ENCODE peak calls at places on chromosomes 12 and 14, in four cellular contexts. One of them, this sample, is unnamed.

GRCh38 chr12:61706783-61707182 is 553.4 kb upstream of the USP15 start:
- DNase-seq in effector memory CD4-positive, alpha-beta T cell: no peak
- DNase-seq in BE2C: no peak
- DNase-seq in pancreas: no peak
- DNase-seq in this sample: no peak

GRCh38 chr12:4273651-4274395 is at the start of gene CCND2:
- DNase-seq in BE2C: no peak
- DNase-seq in effector memory CD4-positive, alpha-beta T cell: peak; percentile 73
- DNase-seq in pancreas: peak; percentile 88
- DNase-seq in this sample: peak; percentile 86

GRCh38 chr14:93549578-93549977 is 118.8 kb downstream of the UNC79 start:
- DNase-seq in effector memory CD4-positive, alpha-beta T cell: no peak
- DNase-seq in pancreas: no peak
- DNase-seq in BE2C: no peak
- DNase-seq in this sample: no peak

GRCh38 chr12:98696036-98696646 is 51.1 kb downstream of the APAF1 start:
- DNase-seq in BE2C: no peak
- DNase-seq in effector memory CD4-positive, alpha-beta T cell: no peak
- DNase-seq in pancreas: no peak
- DNase-seq in this sample: no peak

GRCh38 chr12:94150483-94151225 is 2.3 kb downstream of the PLXNC1 start:
- DNase-seq in effector memory CD4-positive, alpha-beta T cell: no peak
- DNase-seq in BE2C: no peak
- DNase-seq in pancreas: peak; percentile 59
- DNase-seq in this sample: no peak

GRCh38 chr14:31884776-31885379 is 192.2 kb upstream of the ARHGAP5 start:
- DNase-seq in pancreas: no peak
- DNase-seq in effector memory CD4-positive, alpha-beta T cell: no peak
- DNase-seq in BE2C: no peak
- DNase-seq in this sample: no peak

GRCh38 chr12:110262442-110263388 is 18.3 kb upstream of the ATP2A2 start:
- DNase-seq in pancreas: no peak
- DNase-seq in BE2C: no peak
- DNase-seq in effector memory CD4-positive, alpha-beta T cell: no peak
- DNase-seq in this sample: no peak

GRCh38 chr14:56120091-56120632 is 2.0 kb downstream of the PELI2 start:
- DNase-seq in pancreas: no peak
- DNase-seq in effector memory CD4-positive, alpha-beta T cell: no peak
- DNase-seq in BE2C: no peak
- DNase-seq in this sample: peak; percentile 21

GRCh38 chr12:22544038-22544979 is at the start of gene C2CD5:
- DNase-seq in pancreas: peak; percentile 96
- DNase-seq in effector memory CD4-positive, alpha-beta T cell: peak; percentile 90
- DNase-seq in BE2C: peak; percentile 98
- DNase-seq in this sample: peak; percentile 92

GRCh38 chr14:104091927-104092771 is 6.6 kb downstream of the ASPG start:
- DNase-seq in effector memory CD4-positive, alpha-beta T cell: no peak
- DNase-seq in pancreas: peak; percentile 76
- DNase-seq in BE2C: peak; percentile 7
- DNase-seq in this sample: no peak

GRCh38 chr12:105141320-105141918 is 33.9 kb downstream of the WASHC4 start:
- DNase-seq in effector memory CD4-positive, alpha-beta T cell: no peak
- DNase-seq in BE2C: no peak
- DNase-seq in pancreas: no peak
- DNase-seq in this sample: no peak
- H3K36me3 ChIP-seq in effector memory CD4-positive, alpha-beta T cell: peaks cover 43% of the 10 kb centered on the region
- H3K36me3 ChIP-seq in BE2C: peaks cover 24% of the 10 kb centered on the region
- H3K36me3 ChIP-seq in pancreas: no peaks in the 10 kb centered on the region
- H3K36me3 ChIP-seq in this sample: peaks cover 2% of the 10 kb centered on the region

GRCh38 chr12:122899887-122900286 is 4.0 kb upstream of the VPS37B start:
- DNase-seq in effector memory CD4-positive, alpha-beta T cell: no peak
- DNase-seq in pancreas: no peak
- DNase-seq in BE2C: no peak
- DNase-seq in this sample: no peak
- H3K4me1 ChIP-seq in effector memory CD4-positive, alpha-beta T cell: peaks cover 26% of the 10 kb centered on the region
- H3K4me1 ChIP-seq in pancreas: peaks cover 7% of the 10 kb centered on the region
- H3K4me1 ChIP-seq in BE2C: no peaks in the 10 kb centered on the region
- H3K4me1 ChIP-seq in this sample: no peaks in the 10 kb centered on the region

GRCh38 chr14:87993485-87993809 is 465 bp upstream of the GALC start:
- DNase-seq in effector memory CD4-positive, alpha-beta T cell: no peak
- DNase-seq in pancreas: no peak
- DNase-seq in BE2C: no peak
- DNase-seq in this sample: no peak
- H3K27me3 ChIP-seq in effector memory CD4-positive, alpha-beta T cell: no peaks in the 10 kb centered on the region
- H3K27me3 ChIP-seq in pancreas: no peaks in the 10 kb centered on the region
- H3K27me3 ChIP-seq in BE2C: no peaks in the 10 kb centered on the region
- H3K27me3 ChIP-seq in this sample: no peaks in the 10 kb centered on the region

DNA sequence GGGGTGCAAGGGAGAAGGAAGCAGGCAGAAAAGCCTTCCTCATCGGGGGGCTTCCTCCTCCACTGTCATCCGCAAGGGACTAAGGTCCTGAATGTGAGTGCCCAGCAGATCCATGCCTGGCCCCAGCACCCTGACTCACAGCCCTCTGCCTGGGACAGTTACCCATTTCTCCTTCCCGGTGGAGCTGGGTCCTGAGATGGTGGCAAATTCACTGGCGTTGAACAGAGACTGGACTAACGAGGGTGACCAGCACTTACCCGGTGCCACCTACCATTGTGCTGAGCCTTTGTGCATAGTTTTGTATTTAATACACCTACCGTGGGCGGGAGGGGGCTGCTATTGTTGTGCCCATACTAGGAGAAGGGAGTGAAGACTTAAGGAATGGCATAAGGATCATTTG is 30.9 kb upstream of the PLEKHG6 start:
- DNase-seq in effector memory CD4-positive, alpha-beta T cell: no peak
- DNase-seq in pancreas: no peak
- DNase-seq in BE2C: no peak
- DNase-seq in this sample: no peak
- H3K36me3 ChIP-seq in effector memory CD4-positive, alpha-beta T cell: no peaks in the 10 kb centered on the region
- H3K36me3 ChIP-seq in pancreas: no peaks in the 10 kb centered on the region
- H3K36me3 ChIP-seq in BE2C: no peaks in the 10 kb centered on the region
- H3K36me3 ChIP-seq in this sample: no peaks in the 10 kb centered on the region

GRCh38 chr14:24816929-24817637 is 183.1 kb upstream of the GZMB start:
- DNase-seq in effector memory CD4-positive, alpha-beta T cell: no peak
- DNase-seq in pancreas: peak; percentile 82
- DNase-seq in BE2C: no peak
- DNase-seq in this sample: no peak
- H3K4me1 ChIP-seq in effector memory CD4-positive, alpha-beta T cell: no peaks in the 10 kb centered on the region
- H3K4me1 ChIP-seq in pancreas: peaks cover 36% of the 10 kb centered on the region
- H3K4me1 ChIP-seq in BE2C: no peaks in the 10 kb centered on the region
- H3K4me1 ChIP-seq in this sample: no peaks in the 10 kb centered on the region

GRCh38 chr14:20658246-20658645 is 16.8 kb upstream of the OR6S1 start:
- DNase-seq in effector memory CD4-positive, alpha-beta T cell: no peak
- DNase-seq in BE2C: no peak
- DNase-seq in pancreas: no peak
- DNase-seq in this sample: no peak

GRCh38 chr14:20655851-20656250 is 14.4 kb upstream of the OR6S1 start:
- DNase-seq in effector memory CD4-positive, alpha-beta T cell: no peak
- DNase-seq in BE2C: no peak
- DNase-seq in pancreas: no peak
- DNase-seq in this sample: no peak

GRCh38 chr14:20656274-20656673 is 14.8 kb upstream of the OR6S1 start:
- DNase-seq in effector memory CD4-positive, alpha-beta T cell: no peak
- DNase-seq in BE2C: no peak
- DNase-seq in pancreas: no peak
- DNase-seq in this sample: no peak

GRCh38 chr14:20659813-20660395 is 18.4 kb upstream of the OR6S1 start:
- DNase-seq in effector memory CD4-positive, alpha-beta T cell: no peak
- DNase-seq in pancreas: no peak
- DNase-seq in BE2C: no peak
- DNase-seq in this sample: no peak

DNA sequence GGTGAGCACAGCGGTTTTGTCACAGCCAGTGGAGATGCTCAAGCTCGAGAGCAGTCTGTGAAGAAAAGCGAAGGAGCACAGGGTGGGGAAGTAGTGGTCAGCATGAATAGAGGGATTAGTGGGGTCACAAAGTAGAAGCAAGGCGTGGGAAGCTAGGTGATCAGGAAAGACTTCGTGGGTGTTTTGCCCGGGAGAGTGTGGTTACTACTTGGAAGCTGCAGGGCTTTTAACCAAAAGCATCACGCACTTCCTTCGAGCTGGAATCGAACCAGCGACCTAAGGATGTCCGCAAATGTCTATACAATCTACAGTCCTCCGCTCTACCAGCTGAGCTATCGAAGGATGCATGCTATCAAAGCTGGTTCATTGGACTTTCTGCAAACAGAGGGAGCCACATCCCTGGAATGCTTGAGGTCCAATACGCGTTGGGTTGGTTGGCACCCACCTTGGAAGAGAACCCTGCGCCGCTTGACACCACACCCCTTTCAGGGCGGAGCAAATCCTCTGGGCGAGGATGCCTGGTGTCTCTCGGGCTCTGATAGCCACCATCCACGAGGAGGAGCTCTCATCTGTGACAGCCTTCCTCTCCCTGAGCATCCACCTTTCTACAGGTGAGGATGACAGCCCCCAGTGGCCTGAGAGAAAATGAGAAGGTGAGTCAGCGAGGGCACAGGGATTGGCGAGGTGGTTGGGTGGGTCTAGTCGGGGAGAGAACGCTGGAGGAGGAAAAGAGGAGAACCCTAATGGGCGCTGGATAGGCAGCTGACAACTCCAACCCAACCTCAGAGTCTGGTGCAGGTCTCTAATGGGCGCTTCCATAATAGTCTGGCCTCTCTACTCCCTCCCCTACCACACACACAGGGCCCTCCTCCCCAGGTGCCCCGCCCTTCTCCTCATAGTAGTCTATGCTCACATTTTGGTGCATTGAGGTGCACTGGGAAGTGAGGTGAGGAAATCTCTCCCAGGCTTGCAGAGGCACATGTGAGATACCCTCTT is 16.0 kb upstream of the OR6S1 start:
- DNase-seq in BE2C: peak; percentile 34
- DNase-seq in effector memory CD4-positive, alpha-beta T cell: peak; percentile 16
- DNase-seq in pancreas: no peak
- DNase-seq in this sample: no peak
- H3K27me3 ChIP-seq in BE2C: peaks cover 24% of the 10 kb centered on the region
- H3K27me3 ChIP-seq in effector memory CD4-positive, alpha-beta T cell: peaks cover 24% of the 10 kb centered on the region
- H3K27me3 ChIP-seq in pancreas: no peaks in the 10 kb centered on the region
- H3K27me3 ChIP-seq in this sample: no peaks in the 10 kb centered on the region